ENCODE peak calls at places on chromosomes 11 and 22, in four cellular contexts. D is SK-N-SH, W is stomach, U is dorsolateral prefrontal cortex. K is an unnamed sample.
A peak's percentile ranks its signal among the peaks of the same experiment; 100 is the strongest.

GRCh38 chr11:86676533-86677154 is 4.2 kb upstream of the ME3 start:
- DNase-seq in D (peak; percentile 22), W (no peak), U (no peak), K (no peak)

GRCh38 chr11:9905562-9905961 is 241.7 kb downstream of the SWAP70 start:
- DNase-seq in D (no peak), W (no peak), U (no peak), K (no peak)

GRCh38 chr11:31687256-31687655 is 123.9 kb downstream of the PAX6 start:
- DNase-seq in D (no peak), W (no peak), U (no peak), K (no peak)

GRCh38 chr11:64564947-64565889 is 25.8 kb upstream of the SLC22A12 start:
- DNase-seq in D (peak; percentile 58), W (no peak), U (peak; percentile 33), K (no peak)

GRCh38 chr22:38162881-38163843 is 18.5 kb downstream of the PLA2G6 start:
- DNase-seq in D (no peak), W (no peak), U (no peak), K (no peak)

GRCh38 chr11:115682901-115683300 is 178.7 kb upstream of the CADM1 start:
- DNase-seq in D (no peak), W (no peak), U (no peak), K (no peak)

GRCh38 chr11:113603277-113604059 is 102.6 kb downstream of the TMPRSS5 start:
- DNase-seq in D (no peak), W (no peak), U (peak; percentile 77), K (no peak)

GRCh38 chr11:46657186-46657585 is 39.8 kb downstream of the ATG13 start:
- DNase-seq in D (no peak), W (no peak), U (no peak), K (no peak)

GRCh38 chr11:116697011-116697410 is 75.8 kb downstream of the BUD13 start:
- DNase-seq in D (no peak), W (no peak), U (no peak), K (peak; percentile 70)

GRCh38 chr11:126332221-126332711 is 23.2 kb upstream of the ST3GAL4 start:
- DNase-seq in D (peak; percentile 57), W (no peak), U (peak; percentile 78), K (peak; percentile 86)

GRCh38 chr11:58285483-58286040 is 17.5 kb upstream of the OR10W1 start:
- DNase-seq in D (no peak), W (no peak), U (no peak), K (no peak)

GRCh38 chr11:111105566-111105965 is 140.0 kb upstream of the POU2AF2 start:
- DNase-seq in D (no peak), W (no peak), U (no peak), K (no peak)

GRCh38 chr11:70209391-70209912 is 6.4 kb downstream of the FADD start:
- DNase-seq in D (no peak), W (no peak), U (no peak), K (no peak)

GRCh38 chr11:19735512-19735911 is 22.9 kb downstream of the NAV2 start:
- DNase-seq in D (no peak), W (no peak), U (peak; percentile 63), K (no peak)

GRCh38 chr11:82756765-82757650 is 23.3 kb upstream of the FAM181B start:
- DNase-seq in D (no peak), W (no peak), U (no peak), K (no peak)

GRCh38 chr22:28799125-28799833 is 1.1 kb downstream of the XBP1 start:
- DNase-seq in D (peak; percentile 57), W (no peak), U (no peak), K (peak; percentile 81)

GRCh38 chr22:38741576-38741975 is 14.2 kb downstream of the SUN2 start:
- DNase-seq in D (no peak), W (no peak), U (no peak), K (no peak)

GRCh38 chr11:74310857-74311256 is 583 bp downstream of the P4HA3 start:
- DNase-seq in D (no peak), W (no peak), U (no peak), K (no peak)

GRCh38 chr22:50015451-50016307 is 3.1 kb upstream of the IL17REL start:
- DNase-seq in D (peak; percentile 41), W (no peak), U (peak; percentile 36), K (no peak)

GRCh38 chr11:26958005-26958404 is 35.9 kb upstream of the FIBIN start:
- DNase-seq in D (no peak), W (no peak), U (no peak), K (no peak)

GRCh38 chr11:57476223-57476882 is 16.0 kb downstream of the RTN4RL2 start:
- DNase-seq in D (peak; percentile 79), W (peak; percentile 65), U (no peak), K (no peak)

GRCh38 chr11:127651888-127652221 is 651.3 kb upstream of the KIRREL3 start:
- DNase-seq in D (no peak), W (no peak), U (no peak), K (no peak)

GRCh38 chr11:133078591-133079179 is 453.6 kb downstream of the OPCML start:
- DNase-seq in D (peak; percentile 70), W (peak; percentile 60), U (peak; percentile 68), K (peak; percentile 21)

GRCh38 chr11:76604652-76605241 is 65.8 kb downstream of the LRRC32 start:
- DNase-seq in D (peak; percentile 55), W (peak; percentile 79), U (no peak), K (no peak)

GRCh38 chr22:47605886-47606285 is 843.4 kb downstream of the TBC1D22A start:
- DNase-seq in D (no peak), W (no peak), U (peak; percentile 19), K (no peak)

GRCh38 chr22:27164781-27165503 is 507.6 kb downstream of the MIAT start:
- DNase-seq in D (no peak), W (no peak), U (no peak), K (no peak)

GRCh38 chr11:111476366-111476765 is 35.8 kb downstream of the BTG4 start:
- DNase-seq in D (no peak), W (no peak), U (no peak), K (no peak)

GRCh38 chr11:117822522-117823033 is 2.0 kb downstream of the FXYD2 start:
- DNase-seq in D (no peak), W (no peak), U (no peak), K (no peak)

GRCh38 chr11:117823941-117824420 is 563 bp downstream of the FXYD2 start:
- DNase-seq in D (no peak), W (no peak), U (no peak), K (no peak)

GRCh38 chr11:117822031-117822521 is 2.5 kb downstream of the FXYD2 start:
- DNase-seq in D (peak; percentile 74), W (peak; percentile 49), U (peak; percentile 70), K (no peak)

GRCh38 chr11:117824571-117825537 is at the start of gene FXYD2:
- DNase-seq in D (no peak), W (peak; percentile 27), U (no peak), K (no peak)

GRCh38 chr11:117823294-117823940 is 1.1 kb downstream of the FXYD2 start:
- DNase-seq in D (no peak), W (no peak), U (no peak), K (no peak)
- TF ChIP-seq CTCF in D (peak; percentile 28), W (no peak), U (no peak), K (no peak)

GRCh38 chr11:71530602-71531001 is 3.5 kb downstream of the KRTAP5-7 start:
- DNase-seq in D (no peak), W (no peak), U (no peak), K (no peak)

GRCh38 chr11:71519546-71519945 is 7.5 kb upstream of the KRTAP5-7 start:
- DNase-seq in D (no peak), W (peak; percentile 20), U (no peak), K (no peak)

GRCh38 chr11:71527576-71528210 is 626 bp downstream of the KRTAP5-7 start:
- DNase-seq in D (no peak), W (no peak), U (no peak), K (no peak)

GRCh38 chr11:71525938-71526495 is 1.1 kb upstream of the KRTAP5-7 start:
- DNase-seq in D (no peak), W (no peak), U (no peak), K (no peak)

DNA sequence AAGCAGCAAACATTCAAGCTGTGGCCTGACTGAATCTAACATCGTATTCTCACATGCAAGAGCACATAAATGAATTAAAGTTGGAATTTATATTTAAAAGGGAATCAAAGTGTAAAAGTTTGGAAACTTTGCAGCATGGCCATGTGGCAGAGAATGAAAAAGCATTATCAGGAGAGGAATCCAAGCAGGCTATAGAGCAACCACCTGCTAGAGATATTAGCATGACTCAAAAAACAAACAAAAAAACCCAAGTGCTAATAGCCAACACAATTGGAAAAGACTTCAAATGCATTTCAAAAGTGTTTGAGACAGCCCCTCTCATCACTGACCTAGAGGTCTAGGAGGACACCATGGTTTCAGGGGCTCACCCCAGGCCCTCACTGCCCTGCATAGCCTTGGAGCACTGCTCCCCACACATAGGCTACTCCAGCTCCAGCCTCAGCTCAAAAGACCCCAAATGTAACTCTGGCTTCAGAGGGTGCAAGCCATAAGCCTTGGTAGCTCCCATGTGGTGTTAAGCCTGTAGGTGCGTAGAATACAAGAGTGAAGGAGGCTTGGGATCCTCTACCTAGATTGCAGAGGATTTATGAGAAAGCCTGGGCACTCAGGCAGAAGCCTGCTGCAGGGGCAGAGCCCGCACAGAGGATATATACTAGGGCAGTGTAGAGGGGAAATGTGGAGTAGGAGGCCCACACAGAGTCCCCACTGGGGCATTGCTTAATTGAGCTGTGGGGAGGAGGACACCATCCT is 1.7 kb upstream of the KRTAP5-7 start:
- DNase-seq in D (no peak), W (no peak), U (no peak), K (no peak)
- H3K27ac ChIP-seq in D (no peak overlapping the region), W (no peak overlapping the region), U (no peak overlapping the region), K (no peak overlapping the region)

GRCh38 chr22:41745968-41746367 is 46.7 kb downstream of the MEI1 start:
- DNase-seq in D (no peak), W (no peak), U (no peak), K (no peak)

GRCh38 chr22:41742918-41743317 is 43.6 kb downstream of the MEI1 start:
- DNase-seq in D (no peak), W (no peak), U (no peak), K (no peak)

GRCh38 chr22:41752011-41752975 is 48.2 kb upstream of the CCDC134 start:
- DNase-seq in D (no peak), W (no peak), U (no peak), K (no peak)

DNA sequence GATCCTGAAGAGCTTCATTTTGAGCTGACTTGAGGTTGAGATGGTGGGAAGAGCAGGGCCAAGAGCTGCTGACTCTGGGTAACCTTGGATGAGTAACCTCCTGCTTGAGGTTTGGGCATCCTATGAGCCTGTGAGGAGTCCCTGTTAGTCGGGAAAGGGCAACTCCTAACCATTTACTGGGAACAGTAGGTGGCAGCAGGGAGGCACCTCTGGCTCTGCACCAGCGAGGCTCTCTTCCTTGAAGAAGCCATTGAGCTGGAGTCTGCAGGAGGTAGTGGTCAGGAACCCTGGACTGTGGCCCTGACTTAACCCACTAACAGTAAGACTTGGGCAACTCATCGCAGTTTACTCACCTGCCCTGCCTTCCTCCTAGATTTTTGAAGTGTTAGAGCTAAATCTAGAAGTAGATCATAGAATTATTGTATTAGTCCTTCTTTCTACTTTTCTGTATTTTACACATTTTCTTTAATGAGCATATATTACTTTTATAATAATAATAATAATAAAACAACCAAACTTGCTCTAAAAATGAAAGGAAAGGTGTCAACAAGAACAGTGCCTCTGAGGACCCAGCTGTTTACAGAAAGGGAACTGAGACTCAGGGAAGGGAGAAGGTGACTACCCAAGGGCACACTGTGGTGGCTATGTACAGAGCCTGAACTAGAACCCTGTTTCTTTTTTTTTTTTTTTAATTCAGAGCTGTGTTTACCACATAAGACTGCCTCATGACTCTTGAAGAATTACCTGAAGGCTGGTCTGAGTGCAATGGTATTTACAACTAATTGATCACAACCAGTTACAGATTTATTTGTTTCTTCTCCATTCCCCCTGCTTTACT is 47.5 kb downstream of the MEI1 start:
- DNase-seq in D (peak; percentile 55), W (peak; percentile 78), U (peak; percentile 69), K (peak; percentile 50)
- TF ChIP-seq CTCF in D (peak; percentile 55), W (peak; percentile 45), U (peak; percentile 67), K (peak; percentile 75)

GRCh38 chr22:23152238-23153114 is 7.2 kb downstream of the RAB36 start:
- DNase-seq in D (no peak), W (no peak), U (no peak), K (no peak)
- H3K27ac ChIP-seq in D (no peak overlapping the region), W (no peak overlapping the region), U (no peak overlapping the region), K (peak overlapping the region; percentile 1)

K was measured in RWPE1.